ENCODE peak calls at places on chromosomes 13 and 19, in eight cellular contexts. L, B, D, W, O, K, S and N are unnamed samples.

GRCh38 chr19:42511340-42511739 is 16.9 kb downstream of the CEACAM1 start:
- DNase-seq in L (no peak), W (no peak), S (no peak), B (no peak), D (no peak), K (no peak), O (no peak), N (no peak)

GRCh38 chr19:28426902-28427232 is 786.1 kb downstream of the UQCRFS1 start:
- DNase-seq in L (no peak), S (no peak), B (no peak), W (no peak), K (no peak), O (no peak), D (no peak), N (no peak)

GRCh38 chr19:46386151-46386550 is 27.2 kb downstream of the CCDC8 start:
- DNase-seq in L (no peak), O (no peak), B (no peak), S (no peak), W (no peak), K (no peak), D (no peak), N (no peak)

GRCh38 chr13:36543671-36544070 is 111.4 kb downstream of the CCNA1 start:
- DNase-seq in W (no peak), L (no peak), O (no peak), S (no peak), K (no peak), D (no peak), B (no peak), N (no peak)

GRCh38 chr13:114177245-114178010 is 1.6 kb upstream of the CFAP97D2 start:
- DNase-seq in B (no peak), K (no peak), L (no peak), O (no peak), W (no peak), S (no peak), D (no peak), N (no peak)

GRCh38 chr13:44142911-44143665 is 230.5 kb upstream of the SERP2 start:
- DNase-seq in D (no peak), L (no peak), W (no peak), K (no peak), B (no peak), O (no peak), S (no peak), N (no peak)

GRCh38 chr13:31094331-31095015 is 67.2 kb downstream of the HSPH1 start:
- DNase-seq in K (no peak), B (no peak), W (no peak), D (no peak), S (no peak), L (no peak), O (no peak), N (no peak)

GRCh38 chr13:98576963-98577822 is at the start of gene STK24:
- DNase-seq in K (peak), B (no peak), W (peak), L (peak), D (peak), S (peak), O (peak), N (peak)

GRCh38 chr19:51372649-51373504 is at the start of gene NKG7:
- DNase-seq in K (no peak), B (peak), D (no peak), L (no peak), W (no peak), O (peak), S (no peak), N (no peak)

GRCh38 chr13:66339214-66339613 is 890.9 kb downstream of the PCDH9 start:
- DNase-seq in W (no peak), B (no peak), L (no peak), O (no peak), S (no peak), D (no peak), K (no peak), N (no peak)

GRCh38 chr19:55830656-55831055 is 1.1 kb downstream of the NLRP11 start:
- DNase-seq in B (no peak), S (no peak), K (no peak), D (no peak), W (no peak), O (no peak), L (no peak), N (no peak)

GRCh38 chr19:42540071-42540553 is 11.8 kb upstream of the CEACAM1 start:
- DNase-seq in L (no peak), W (peak), O (no peak), K (no peak), S (no peak), B (no peak), D (no peak), N (no peak)

GRCh38 chr13:89726690-89727435 is 1620.6 kb upstream of the MIR17HG start:
- DNase-seq in L (no peak), D (no peak), W (no peak), O (no peak), K (no peak), B (no peak), S (no peak), N (no peak)

GRCh38 chr13:41064493-41064892 is 3.2 kb downstream of the WBP4 start:
- DNase-seq in S (no peak), O (no peak), K (no peak), L (no peak), B (no peak), D (no peak), W (no peak), N (no peak)

GRCh38 chr13:109246001-109246400 is 540.4 kb downstream of the IRS2 start:
- DNase-seq in O (no peak), D (no peak), W (no peak), B (no peak), S (no peak), K (no peak), L (no peak), N (no peak)

GRCh38 chr19:48461982-48462655 is 6.7 kb downstream of the KCNJ14 start:
- DNase-seq in D (peak), K (peak), L (no peak), W (no peak), O (no peak), B (no peak), S (no peak), N (no peak)
- TF ChIP-seq POLR2A in D (no peak), K (no peak), L (no peak), W (no peak), O (no peak), B (peak), S (no peak), N (no peak)

GRCh38 chr13:97224544-97225324 is 2.6 kb downstream of the MBNL2 start:
- DNase-seq in B (no peak), O (no peak), S (no peak), D (no peak), L (no peak), K (no peak), W (peak), N (peak)

GRCh38 chr13:97221491-97221890 is 642 bp upstream of the MBNL2 start:
- DNase-seq in K (no peak), S (no peak), W (no peak), L (no peak), O (no peak), B (no peak), D (no peak), N (no peak)

GRCh38 chr13:97221989-97222700 is at the start of gene MBNL2:
- DNase-seq in O (peak), K (peak), S (peak), B (peak), W (peak), D (peak), L (peak), N (peak)

GRCh38 chr13:97223711-97224461 is 1.8 kb downstream of the MBNL2 start:
- DNase-seq in L (peak), W (peak), B (no peak), O (peak), D (peak), K (peak), S (peak), N (peak)

DNA sequence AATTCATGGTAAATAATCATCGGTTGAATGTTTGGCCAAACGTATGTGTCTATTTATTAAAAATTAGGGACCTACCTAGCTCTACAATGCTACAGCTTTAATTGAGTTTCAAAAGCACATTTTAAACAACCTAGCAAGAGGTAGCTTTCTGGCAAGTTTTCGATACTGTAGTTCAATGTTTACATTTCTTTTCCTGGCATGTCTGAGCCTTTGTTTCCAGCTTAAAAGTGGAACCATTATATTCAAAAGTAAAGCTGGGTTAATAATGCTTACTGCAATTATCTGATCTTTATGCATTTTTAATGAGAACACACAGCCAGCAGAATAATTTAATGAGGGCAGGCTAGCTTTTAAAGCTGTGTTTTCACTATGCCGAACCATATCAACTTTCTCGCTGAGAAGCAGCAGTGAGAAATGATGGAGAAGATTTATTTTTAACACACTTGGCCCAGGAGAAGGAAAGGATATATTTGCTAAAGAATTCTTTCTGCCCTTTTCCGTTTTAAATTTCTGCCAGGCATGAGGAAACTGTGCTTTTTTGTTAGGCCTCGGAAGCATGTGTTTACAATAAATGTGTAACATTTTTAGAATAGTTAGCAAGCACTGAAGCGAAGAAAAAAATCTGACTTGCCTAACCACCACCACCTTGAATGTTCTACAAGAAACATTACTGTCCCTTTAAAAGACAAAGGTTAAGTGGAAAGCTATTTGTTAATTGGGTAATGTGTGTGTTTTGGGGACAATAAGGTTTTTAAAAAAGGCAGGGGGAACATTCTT is 989 bp downstream of the MBNL2 start:
- DNase-seq in W (no peak), O (no peak), B (no peak), D (no peak), L (no peak), S (no peak), K (no peak), N (no peak)
- TF ChIP-seq POLR2A in W (no peak), O (no peak), B (no peak), D (no peak), L (no peak), S (no peak), K (no peak), N (no peak)

GRCh38 chr19:661427-662196 is 1.4 kb downstream of the RNF126 start:
- DNase-seq in L (no peak), S (no peak), B (no peak), W (peak), O (peak), D (no peak), K (no peak), N (no peak)
- TF ChIP-seq POLR2A in L (no peak), S (peak), B (peak), W (no peak), O (no peak), D (no peak), K (no peak), N (no peak)

GRCh38 chr13:48403929-48404328 is 9.0 kb downstream of the LPAR6 start:
- DNase-seq in W (no peak), L (no peak), O (no peak), S (no peak), D (no peak), K (no peak), B (no peak), N (peak)

GRCh38 chr13:48403151-48403631 is 9.7 kb downstream of the LPAR6 start:
- DNase-seq in D (no peak), K (no peak), O (no peak), B (peak), W (no peak), L (no peak), S (no peak), N (no peak)

GRCh38 chr13:48405865-48406264 is 7.0 kb downstream of the LPAR6 start:
- DNase-seq in B (no peak), O (no peak), S (no peak), L (no peak), D (no peak), K (no peak), W (no peak), N (no peak)

GRCh38 chr13:48402325-48402962 is 10.5 kb downstream of the LPAR6 start:
- DNase-seq in L (no peak), S (no peak), D (no peak), K (no peak), O (no peak), W (no peak), B (peak), N (no peak)

GRCh38 chr13:48404952-48405351 is 8.0 kb downstream of the LPAR6 start:
- DNase-seq in K (no peak), O (no peak), W (no peak), D (no peak), B (no peak), S (no peak), L (no peak), N (no peak)
- TF ChIP-seq POLR2A in K (no peak), O (no peak), W (no peak), D (no peak), B (no peak), S (no peak), L (no peak), N (no peak)

GRCh38 chr19:12782424-12783225 is 7.3 kb upstream of the HOOK2 start:
- DNase-seq in K (peak), D (peak), B (no peak), O (peak), S (peak), L (peak), W (peak), N (peak)
- TF ChIP-seq POLR2A in K (no peak), D (peak), B (peak), O (peak), S (peak), L (peak), W (no peak), N (peak)

GRCh38 chr13:73057284-73058025 is 1.4 kb upstream of the KLF5 start:
- DNase-seq in O (no peak), K (no peak), S (no peak), D (no peak), B (no peak), L (no peak), W (no peak), N (no peak)

GRCh38 chr13:73059460-73060250 is 850 bp downstream of the KLF5 start:
- DNase-seq in W (peak), B (no peak), O (no peak), L (peak), D (peak), K (peak), S (peak), N (peak)

GRCh38 chr13:73060251-73061160 is 1.7 kb downstream of the KLF5 start:
- DNase-seq in S (peak), O (no peak), L (peak), K (peak), D (peak), B (no peak), W (no peak), N (peak)

GRCh38 chr13:73058432-73058740 is 419 bp upstream of the KLF5 start:
- DNase-seq in K (no peak), D (no peak), O (no peak), L (no peak), S (no peak), W (no peak), B (no peak), N (no peak)

GRCh38 chr13:73058741-73059459 is at the start of gene KLF5:
- DNase-seq in W (peak), O (peak), K (peak), L (peak), S (peak), D (peak), B (peak), N (peak)
- TF ChIP-seq POLR2A in W (peak), O (peak), K (peak), L (peak), S (peak), D (peak), B (peak), N (peak)

GRCh38 chr13:75481176-75482069 is 546 bp downstream of the TBC1D4 start:
- DNase-seq in S (peak), K (peak), O (no peak), D (peak), L (peak), W (peak), B (no peak), N (peak)

GRCh38 chr13:75479102-75479501 is 2.9 kb downstream of the TBC1D4 start:
- DNase-seq in W (no peak), D (no peak), L (no peak), O (no peak), B (no peak), S (no peak), K (no peak), N (no peak)

GRCh38 chr13:75482070-75482819 is at the start of gene TBC1D4:
- DNase-seq in S (peak), O (peak), K (peak), B (peak), D (peak), W (peak), L (peak), N (peak)

GRCh38 chr13:75482820-75483079 is 781 bp upstream of the TBC1D4 start:
- DNase-seq in K (no peak), W (no peak), S (no peak), L (no peak), B (no peak), O (no peak), D (no peak), N (no peak)

DNA sequence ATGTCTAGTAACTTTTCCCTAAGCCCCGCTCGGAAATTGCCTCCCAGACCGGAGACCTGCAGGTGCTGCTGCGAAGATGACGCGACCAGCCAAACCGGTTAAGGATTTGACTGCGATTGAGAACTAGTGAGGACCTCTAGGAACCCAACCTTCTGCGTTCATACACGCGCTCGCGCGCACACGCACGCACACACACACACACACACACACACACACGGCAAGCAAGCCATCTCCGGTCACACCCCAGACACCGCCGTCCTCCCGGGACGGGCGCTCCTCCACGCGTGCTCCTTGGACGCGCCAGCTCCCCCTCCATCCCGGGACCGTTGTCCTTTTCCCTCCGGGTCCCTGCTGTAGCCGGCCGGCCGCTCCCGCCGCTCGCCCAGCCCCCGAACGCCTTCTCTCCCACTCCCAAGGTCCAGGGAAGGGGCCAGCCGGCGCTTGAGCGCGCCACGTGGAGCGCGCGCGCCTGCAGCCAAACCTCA is 1.2 kb downstream of the TBC1D4 start:
- DNase-seq in W (peak), O (no peak), B (no peak), S (peak), K (peak), L (peak), D (peak), N (peak)
- TF ChIP-seq POLR2A in W (no peak), O (no peak), B (peak), S (no peak), K (no peak), L (peak), D (no peak), N (peak)

GRCh38 chr19:41363753-41364545 is at the start of gene B9D2:
- DNase-seq in S (peak), B (peak), D (peak), O (peak), W (peak), L (peak), K (peak), N (peak)
- TF ChIP-seq POLR2A in S (peak), B (peak), D (peak), O (peak), W (no peak), L (peak), K (peak), N (peak)